ENCODE peak calls at places on chromosomes 1 and 21, in four cellular contexts. F is IMR-90, U is H9, E is H1. Q is an unnamed sample.

GRCh38 chr21:46150073-46150472 is 5.3 kb downstream of the FTCD start:
- DNase-seq in U (peak), F (no peak), E (no peak), Q (no peak)

GRCh38 chr1:3811595-3811911 is 15.3 kb upstream of the LRRC47 start:
- DNase-seq in E (no peak), F (no peak), U (no peak), Q (no peak)

GRCh38 chr1:236602171-236602570 is 2.1 kb downstream of the HEATR1 start:
- DNase-seq in E (no peak), F (no peak), U (no peak), Q (peak)

GRCh38 chr1:10623391-10624145 is 148.8 kb downstream of the PEX14 start:
- DNase-seq in U (peak), E (no peak), F (no peak), Q (no peak)

GRCh38 chr1:178037510-178038253 is 56.2 kb upstream of the RASAL2 start:
- DNase-seq in U (peak), E (peak), F (peak), Q (peak)

GRCh38 chr1:244052728-244053312 is 1.7 kb downstream of the ZBTB18 start:
- DNase-seq in U (no peak), F (no peak), E (no peak), Q (no peak)

GRCh38 chr1:55400560-55400959 is 185.4 kb upstream of the USP24 start:
- DNase-seq in U (no peak), F (no peak), E (no peak), Q (no peak)

GRCh38 chr1:1356166-1356795 is 2.1 kb downstream of the MXRA8 start:
- DNase-seq in U (no peak), E (no peak), F (no peak), Q (no peak)

GRCh38 chr1:213986020-213986924 is 1.5 kb upstream of the PROX1 start:
- DNase-seq in F (no peak), E (no peak), U (no peak), Q (peak)

GRCh38 chr1:200838676-200839445 is 33.9 kb upstream of the GPR25 start:
- DNase-seq in U (no peak), F (peak), E (no peak), Q (no peak)

DNA sequence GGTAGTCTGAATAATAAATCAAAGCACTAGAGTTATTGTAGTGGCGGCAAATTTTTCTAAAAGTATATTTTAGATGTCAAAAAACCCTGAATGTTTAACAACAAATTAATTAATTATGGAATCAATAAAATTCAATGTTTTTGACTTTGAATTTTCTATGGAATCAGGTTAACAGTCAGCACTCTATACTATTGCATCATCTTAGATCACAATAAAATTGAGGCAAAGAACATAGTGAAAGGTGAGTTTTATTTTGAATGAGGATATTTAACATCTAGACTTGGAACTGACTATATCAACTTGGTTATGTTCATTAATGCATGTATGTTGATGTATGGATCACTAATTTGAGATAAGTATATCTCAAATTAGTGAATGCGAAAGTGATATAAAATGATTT is 148.5 kb downstream of the TNFSF18 start:
- DNase-seq in F (no peak), E (no peak), U (no peak), Q (no peak)
- H3K56ac ChIP-seq in F (peak), E (no peak), U (no peak), Q (no peak)

DNA sequence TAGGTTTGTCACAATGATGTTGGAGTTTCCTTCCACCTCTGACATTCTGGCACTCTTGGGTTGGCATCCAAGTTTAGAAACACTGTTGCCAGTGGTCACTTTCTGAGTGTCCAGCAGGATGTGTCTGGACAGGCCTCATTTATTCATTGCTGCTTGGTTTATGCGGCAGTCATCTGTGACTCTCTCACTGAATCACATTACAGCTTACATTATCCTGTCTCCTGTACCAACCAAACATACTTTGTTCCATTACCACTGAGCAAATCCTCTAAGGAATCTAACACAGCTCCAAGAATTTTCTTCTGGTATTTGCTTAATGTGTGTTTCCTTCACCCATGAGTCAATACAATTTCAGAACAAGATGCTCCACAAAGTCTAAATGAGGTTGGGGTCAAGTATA is 19.9 kb downstream of the SGIP1 start:
- DNase-seq in E (no peak), U (no peak), F (peak), Q (no peak)
- H3K56ac ChIP-seq in E (no peak), U (no peak), F (peak), Q (no peak)

GRCh38 chr1:210980082-210980481 is 153.9 kb downstream of the KCNH1 start:
- DNase-seq in U (no peak), E (no peak), F (no peak), Q (no peak)

DNA sequence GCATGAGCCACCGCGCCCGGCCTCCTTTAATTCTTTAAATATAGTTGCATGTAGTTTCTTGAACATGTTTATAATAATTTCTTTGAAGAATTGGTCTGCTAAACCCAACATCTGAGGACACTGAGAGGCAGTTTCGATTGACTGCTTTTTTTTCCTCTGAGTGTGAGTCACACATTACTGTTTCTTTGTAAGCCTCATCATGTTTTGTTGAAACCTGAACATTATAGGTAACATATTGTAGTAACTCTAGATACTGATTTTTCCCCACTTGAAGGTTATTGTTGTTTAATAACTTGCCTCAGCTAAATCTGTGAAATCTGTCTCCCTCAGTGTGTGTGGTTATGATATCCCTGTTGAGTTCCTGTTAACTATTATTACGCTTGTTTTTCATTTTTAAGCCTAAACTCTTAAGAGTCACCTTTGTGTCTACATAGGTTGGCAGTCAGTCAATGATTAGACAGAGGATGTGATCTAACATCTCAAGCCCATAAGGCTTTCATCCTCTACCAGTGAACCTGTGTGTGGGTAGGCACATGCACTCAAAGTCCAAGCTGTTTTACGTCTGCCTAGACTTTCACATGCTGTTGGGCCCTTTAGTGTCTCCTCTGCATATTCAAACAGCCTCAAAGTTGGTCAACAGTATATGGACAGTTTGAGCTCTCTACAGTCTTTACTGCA is 155.5 kb downstream of the KCNH1 start:
- DNase-seq in F (no peak), U (no peak), E (no peak), Q (no peak)
- H3K56ac ChIP-seq in F (no peak), U (no peak), E (no peak), Q (no peak)

GRCh38 chr1:246069581-246069980 is 437.5 kb downstream of the SMYD3 start:
- DNase-seq in F (no peak), E (no peak), U (no peak), Q (no peak)

GRCh38 chr1:246066553-246066952 is 440.5 kb downstream of the SMYD3 start:
- DNase-seq in E (peak), U (no peak), F (no peak), Q (peak)

GRCh38 chr1:246067432-246068021 is 439.6 kb downstream of the SMYD3 start:
- DNase-seq in F (peak), E (no peak), U (no peak), Q (no peak)

GRCh38 chr1:246068619-246069509 is 438.2 kb downstream of the SMYD3 start:
- DNase-seq in U (no peak), F (no peak), E (no peak), Q (no peak)

GRCh38 chr1:246068113-246068512 is 439.0 kb downstream of the SMYD3 start:
- DNase-seq in E (no peak), F (no peak), U (no peak), Q (no peak)
- H3K56ac ChIP-seq in E (no peak), F (no peak), U (no peak), Q (no peak)

GRCh38 chr1:57506941-57507340 is 83.1 kb upstream of the DAB1 start:
- DNase-seq in F (no peak), E (no peak), U (no peak), Q (no peak)
- H3K56ac ChIP-seq in F (no peak), E (no peak), U (no peak), Q (no peak)

GRCh38 chr21:40271169-40271568 is 403.9 kb downstream of the PCP4 start:
- DNase-seq in F (no peak), U (no peak), E (no peak), Q (no peak)
- H3K56ac ChIP-seq in F (no peak), U (no peak), E (no peak), Q (no peak)

DNA sequence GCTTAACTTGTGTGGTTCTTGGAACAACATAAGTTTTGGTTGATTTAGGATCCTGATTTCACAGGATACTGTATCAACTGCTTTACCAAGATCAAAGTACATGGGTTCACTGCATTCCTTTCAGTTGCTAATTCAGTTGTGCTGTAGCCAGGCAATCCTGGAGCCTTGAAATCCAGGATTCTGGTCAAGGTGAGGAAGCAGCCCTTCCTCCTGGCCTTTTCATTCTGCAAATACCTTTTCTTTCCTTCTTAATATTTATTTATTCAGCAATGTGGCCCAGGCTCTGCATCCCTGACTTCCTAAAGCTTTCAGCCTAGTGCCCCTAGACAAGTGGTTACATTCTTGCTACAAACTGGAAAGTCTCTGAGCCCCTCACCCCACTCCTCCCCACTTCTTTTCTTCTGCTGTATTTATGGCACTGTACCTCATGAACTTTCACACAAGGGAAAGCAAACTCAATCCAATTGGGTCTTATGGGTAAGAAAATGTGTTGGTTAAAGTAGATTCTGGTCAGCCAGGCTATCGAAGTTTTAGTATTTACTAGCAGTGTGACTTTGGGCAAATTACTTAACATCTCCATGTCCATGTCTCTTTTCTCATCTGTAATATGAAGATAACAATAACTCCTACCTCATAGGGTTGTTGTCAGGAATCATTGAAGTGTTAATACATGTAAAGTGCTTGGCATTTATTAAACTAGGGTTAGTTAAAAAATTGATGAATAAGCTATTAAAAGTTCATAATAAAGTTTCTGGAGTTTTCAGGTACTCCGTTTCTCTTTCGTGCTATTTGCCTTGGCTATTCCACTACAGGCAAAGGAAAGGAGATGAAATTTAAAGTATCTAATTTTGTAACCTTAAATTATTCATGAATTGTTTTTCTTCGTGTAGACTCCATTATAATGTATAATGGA is 16.4 kb downstream of the LRRC8D start:
- DNase-seq in U (no peak), E (no peak), F (no peak), Q (peak)
- H3K56ac ChIP-seq in U (no peak), E (no peak), F (no peak), Q (peak)

DNA sequence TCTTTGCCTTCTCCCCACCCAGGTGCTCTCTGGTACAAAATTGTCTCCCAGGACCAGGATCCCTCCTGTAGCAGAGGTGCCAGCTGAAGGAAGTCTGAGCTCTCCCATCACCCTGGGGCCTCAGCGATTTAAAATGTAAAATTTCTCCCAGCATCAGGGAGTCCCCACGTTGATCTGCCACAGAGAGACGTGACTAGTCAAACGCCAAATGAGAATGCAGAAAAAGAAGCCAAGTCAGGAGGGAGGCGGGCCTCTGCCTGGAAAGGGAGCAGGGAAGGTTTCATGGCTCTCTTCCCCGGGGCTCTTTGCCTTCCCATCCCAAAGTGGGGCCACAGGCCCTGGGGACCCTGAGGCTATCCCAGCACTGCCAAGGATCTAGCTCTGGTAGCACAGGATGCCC is 40.0 kb upstream of the USP1 start:
- DNase-seq in F (no peak), E (no peak), U (no peak), Q (no peak)
- H3K56ac ChIP-seq in F (no peak), E (no peak), U (no peak), Q (no peak)

DNA sequence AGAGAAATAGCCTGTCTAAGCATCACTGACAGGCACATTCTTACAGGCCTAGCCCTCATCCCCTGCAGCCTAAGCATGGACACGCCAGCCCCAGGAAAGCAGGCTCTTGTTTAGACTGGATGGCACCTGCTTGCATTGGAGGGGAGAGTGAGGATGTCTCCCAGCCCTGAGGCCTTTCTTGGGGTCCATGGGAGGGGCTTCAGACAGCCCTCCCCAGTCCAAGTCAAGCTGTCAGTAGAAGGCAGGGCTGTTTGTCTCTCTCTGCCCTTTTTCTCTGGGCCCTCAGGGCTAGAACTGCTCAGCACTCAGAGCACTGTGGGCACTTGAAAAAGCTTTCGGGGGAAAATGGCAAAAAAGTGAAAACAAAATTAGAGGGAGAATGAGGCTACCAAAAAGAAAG is 282.5 kb upstream of the PLXNA2 start:
- DNase-seq in U (no peak), F (no peak), E (no peak), Q (no peak)
- H3K56ac ChIP-seq in U (no peak), F (no peak), E (no peak), Q (no peak)

GRCh38 chr21:34086887-34087306 is 13.5 kb downstream of the MRPS6 start:
- DNase-seq in E (no peak), F (no peak), U (no peak), Q (no peak)
- H3K56ac ChIP-seq in E (no peak), F (no peak), U (no peak), Q (no peak)

Q was measured in mesendoderm.